ENCODE peak calls at places on chromosomes 5 and 9, in nine cellular contexts. A is prostate gland; D is stimulated activated CD4-positive, alpha-beta T cell treated with anti-CD3 and anti-CD28 coated beads, Interleukin-2, amount 100 ng/mL, for 48 hours; G is NCI-H1105; R is activated effector memory CD4-positive, alpha-beta T cell treated with anti-CD3 and anti-CD28 coated beads, Interleukin-2, amount 50 U/mL, for 16 hours; W is AG08396; H is HS-27A; L is GM03348; X is fibroblast of gingiva. C is an unnamed sample.

GRCh38 chr9:85431396-85432102 is 310.2 kb downstream of the AGTPBP1 start:
- DNase-seq in A (peak), D (no peak), G (no peak), R (no peak), W (no peak), H (no peak), L (peak), X (no peak), C (no peak)

GRCh38 chr5:115767424-115767823 is 49.0 kb downstream of the CDO1 start:
- DNase-seq in A (no peak), D (no peak), G (no peak), R (no peak), W (no peak), H (no peak), L (no peak), X (no peak), C (no peak)

GRCh38 chr9:1231998-1232919 is 182.1 kb downstream of the DMRT2 start:
- DNase-seq in A (peak), D (no peak), G (no peak), R (no peak), W (peak), H (no peak), L (peak), X (peak), C (peak)

GRCh38 chr5:40746703-40747102 is 9.1 kb downstream of the TTC33 start:
- DNase-seq in A (no peak), D (no peak), G (no peak), R (no peak), W (no peak), H (no peak), L (no peak), X (no peak), C (no peak)

GRCh38 chr5:165630211-165630866 is 2124.9 kb downstream of the MAT2B start:
- DNase-seq in A (peak), D (peak), G (peak), R (no peak), W (peak), H (no peak), L (peak), X (peak), C (peak)

GRCh38 chr9:121786543-121786948 is 135.1 kb downstream of the DAB2IP start:
- DNase-seq in A (no peak), D (no peak), G (no peak), R (no peak), W (no peak), H (no peak), L (no peak), X (no peak), C (no peak)

GRCh38 chr5:172799416-172799815 is 28.4 kb upstream of the DUSP1 start:
- DNase-seq in A (no peak), D (no peak), G (no peak), R (no peak), W (no peak), H (no peak), L (no peak), X (no peak), C (no peak)

GRCh38 chr9:116543731-116544400 is 143.2 kb upstream of the TRIM32 start:
- DNase-seq in A (no peak), D (no peak), G (no peak), R (no peak), W (peak), H (peak), L (peak), X (peak), C (peak)

GRCh38 chr9:135219676-135220600 is 132.5 kb downstream of the OLFM1 start:
- DNase-seq in A (no peak), D (no peak), G (no peak), R (no peak), W (no peak), H (no peak), L (no peak), X (no peak), C (no peak)

GRCh38 chr5:91332267-91333044 is 50.7 kb downstream of the ARRDC3 start:
- DNase-seq in A (no peak), D (no peak), G (no peak), R (no peak), W (peak), H (no peak), L (no peak), X (peak), C (peak)

GRCh38 chr5:178078197-178078995 is 34.9 kb upstream of the N4BP3 start:
- DNase-seq in A (no peak), D (no peak), G (no peak), R (no peak), W (peak), H (peak), L (peak), X (peak), C (peak)

C was measured in AG20443.